ENCODE peak calls at places on chromosomes 2 and 18, in five cellular contexts. X is OCI-LY7, I is stomach, O is BJ, Y is endothelial cell. K is an unnamed sample.

GRCh38 chr2:231037202-231037730 is at the start of gene C2orf72:
- DNase-seq in X (no peak), I (no peak), O (no peak), Y (peak), K (no peak)

GRCh38 chr2:204332706-204333105 is 212.6 kb upstream of the PARD3B start:
- DNase-seq in X (no peak), I (no peak), O (no peak), Y (no peak), K (no peak)

GRCh38 chr2:205654878-205655601 is 27.3 kb upstream of the NRP2 start:
- DNase-seq in X (no peak), I (no peak), O (no peak), Y (no peak), K (peak)

GRCh38 chr18:11654736-11655604 is 34.1 kb upstream of the GNAL start:
- DNase-seq in X (peak), I (peak), O (no peak), Y (peak), K (peak)

GRCh38 chr2:111121028-111121872 is 536 bp downstream of the BCL2L11 start:
- DNase-seq in X (peak), I (peak), O (no peak), Y (peak), K (no peak)

GRCh38 chr2:17539993-17540812 is at the start of gene VSNL1:
- DNase-seq in X (no peak), I (peak), O (no peak), Y (peak), K (peak)

GRCh38 chr2:166637051-166637450 is 143.0 kb upstream of the SCN7A start:
- DNase-seq in X (no peak), I (no peak), O (no peak), Y (no peak), K (peak)

GRCh38 chr2:20457027-20457426 is 10.2 kb downstream of the RHOB start:
- DNase-seq in X (no peak), I (peak), O (no peak), Y (no peak), K (peak)

GRCh38 chr18:9701604-9702324 is 6.3 kb upstream of the RAB31 start:
- DNase-seq in X (no peak), I (no peak), O (no peak), Y (no peak), K (no peak)

GRCh38 chr2:535222-535621 is 142.0 kb downstream of the TMEM18 start:
- DNase-seq in X (no peak), I (no peak), O (no peak), Y (no peak), K (no peak)

GRCh38 chr2:100104718-100105677 is 37.4 kb downstream of the AFF3 start:
- DNase-seq in X (peak), I (peak), O (no peak), Y (peak), K (peak)

GRCh38 chr2:178990533-178991241 is 59.2 kb downstream of the CCDC141 start:
- DNase-seq in X (no peak), I (no peak), O (no peak), Y (no peak), K (no peak)

GRCh38 chr2:152425765-152426710 is 91.1 kb downstream of the FMNL2 start:
- DNase-seq in X (no peak), I (no peak), O (no peak), Y (no peak), K (no peak)

GRCh38 chr2:110157153-110157793 is 41.7 kb upstream of the MALL start:
- DNase-seq in X (peak), I (no peak), O (peak), Y (peak), K (peak)

GRCh38 chr2:198316231-198316630 is 511.8 kb downstream of the PLCL1 start:
- DNase-seq in X (no peak), I (no peak), O (no peak), Y (no peak), K (no peak)

GRCh38 chr2:74513605-74514367 is 464 bp upstream of the TLX2 start:
- DNase-seq in X (no peak), I (no peak), O (no peak), Y (no peak), K (no peak)

GRCh38 chr18:26976206-26976605 is 110.7 kb upstream of the AQP4 start:
- DNase-seq in X (no peak), I (no peak), O (no peak), Y (no peak), K (no peak)

GRCh38 chr2:66522591-66523379 is 87.9 kb downstream of the MEIS1 start:
- DNase-seq in X (no peak), I (no peak), O (no peak), Y (no peak), K (no peak)

GRCh38 chr2:173997269-173997668 is 32.1 kb upstream of the SP3 start:
- DNase-seq in X (peak), I (peak), O (no peak), Y (no peak), K (peak)

GRCh38 chr18:55401638-55402191 is 186.3 kb downstream of the TCF4 start:
- DNase-seq in X (no peak), I (no peak), O (peak), Y (peak), K (peak)

GRCh38 chr2:30472326-30472725 is 25.3 kb downstream of the LCLAT1 start:
- DNase-seq in X (peak), I (no peak), O (no peak), Y (no peak), K (no peak)

GRCh38 chr2:100483892-100484291 is 13.6 kb downstream of the NMS start:
- DNase-seq in X (no peak), I (no peak), O (no peak), Y (no peak), K (no peak)

GRCh38 chr2:215736653-215737290 is 276.6 kb downstream of the MREG start:
- DNase-seq in X (no peak), I (no peak), O (peak), Y (no peak), K (peak)

DNA sequence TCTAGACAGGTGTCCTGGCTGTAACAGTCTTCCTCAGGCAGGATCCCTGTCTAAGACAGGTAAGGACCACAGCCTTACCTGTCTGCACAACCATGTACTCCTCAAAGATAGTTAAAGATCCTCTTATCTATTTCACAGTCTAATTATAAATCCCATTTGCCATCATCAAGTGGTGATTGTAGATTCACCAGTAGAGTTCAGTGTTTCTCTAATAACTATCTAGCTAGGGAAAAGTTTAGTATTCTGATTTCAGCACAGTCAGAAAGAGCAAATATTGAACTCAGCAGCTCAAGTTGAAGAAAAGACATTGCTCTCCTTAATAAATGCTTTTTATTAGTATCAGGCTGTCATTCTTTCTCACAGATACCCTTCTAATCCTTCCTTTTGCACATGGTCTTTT is 1305.5 kb upstream of the NXPH2 start:
- DNase-seq in X (no peak), I (no peak), O (no peak), Y (no peak), K (no peak)
- TF ChIP-seq CTCF in X (no peak), I (no peak), O (no peak), Y (no peak), K (no peak)

DNA sequence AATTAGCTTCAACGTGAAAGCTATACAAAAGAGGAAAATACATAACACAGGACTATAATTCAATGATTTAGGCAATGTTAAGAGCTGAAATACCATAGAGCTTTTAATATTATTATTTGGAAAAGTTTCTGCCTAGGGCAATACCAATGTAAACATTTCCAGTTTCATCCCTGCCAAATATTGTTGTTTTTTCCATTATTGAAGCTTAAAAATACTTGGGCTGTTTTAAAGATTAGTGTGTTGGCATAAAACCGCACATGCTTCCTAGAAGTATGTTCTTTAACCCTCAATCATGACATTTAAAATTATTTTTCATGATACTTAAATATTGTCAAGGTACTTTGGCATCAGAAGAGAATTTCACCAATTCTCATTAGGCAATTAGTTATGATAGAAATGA is 18.7 kb upstream of the PDE1A start:
- DNase-seq in X (no peak), I (no peak), O (no peak), Y (no peak), K (no peak)
- TF ChIP-seq CTCF in X (no peak), I (no peak), O (no peak), Y (no peak), K (no peak)

GRCh38 chr2:143205106-143205764 is 76.0 kb downstream of the ARHGAP15 start:
- DNase-seq in X (peak), I (no peak), O (no peak), Y (no peak), K (peak)
- TF ChIP-seq CTCF in X (peak), I (no peak), O (peak), Y (no peak), K (peak)

GRCh38 chr18:45482286-45482685 is 133.0 kb upstream of the SLC14A2 start:
- DNase-seq in X (no peak), I (no peak), O (no peak), Y (no peak), K (no peak)

GRCh38 chr18:45480219-45481015 is 134.9 kb upstream of the SLC14A2 start:
- DNase-seq in X (no peak), I (no peak), O (no peak), Y (no peak), K (no peak)

GRCh38 chr18:45478889-45479288 is 136.4 kb upstream of the SLC14A2 start:
- DNase-seq in X (no peak), I (no peak), O (no peak), Y (no peak), K (no peak)

DNA sequence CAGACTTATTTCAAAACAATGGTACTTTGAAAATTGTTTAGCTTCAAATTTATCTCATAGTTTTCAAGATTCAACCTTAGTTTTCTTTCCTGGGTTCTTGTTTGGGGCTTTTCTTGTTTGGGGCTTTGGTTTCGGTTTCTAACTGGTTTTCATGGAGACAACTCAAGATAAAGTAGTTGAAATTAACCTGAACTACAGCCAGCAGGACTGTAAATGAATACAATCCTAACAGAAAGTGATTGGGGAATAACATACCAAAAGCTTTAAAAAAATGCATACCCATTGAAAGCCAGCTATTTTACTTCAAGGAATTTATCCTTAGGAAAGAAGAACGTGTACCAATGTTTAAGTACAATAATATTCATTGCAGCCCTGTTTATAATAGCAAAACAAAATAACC is 133.4 kb upstream of the SLC14A2 start:
- DNase-seq in X (no peak), I (no peak), O (no peak), Y (no peak), K (no peak)
- TF ChIP-seq CTCF in X (no peak), I (no peak), O (no peak), Y (no peak), K (no peak)

GRCh38 chr2:60316381-60317028 is 236.9 kb downstream of the BCL11A start:
- DNase-seq in X (peak), I (no peak), O (no peak), Y (no peak), K (no peak)
- TF ChIP-seq CTCF in X (no peak), I (no peak), O (no peak), Y (no peak), K (no peak)

GRCh38 chr2:235127909-235128308 is 176.1 kb downstream of the SH3BP4 start:
- DNase-seq in X (no peak), I (no peak), O (no peak), Y (no peak), K (no peak)
- TF ChIP-seq CTCF in X (no peak), I (no peak), O (no peak), Y (no peak), K (no peak)

DNA sequence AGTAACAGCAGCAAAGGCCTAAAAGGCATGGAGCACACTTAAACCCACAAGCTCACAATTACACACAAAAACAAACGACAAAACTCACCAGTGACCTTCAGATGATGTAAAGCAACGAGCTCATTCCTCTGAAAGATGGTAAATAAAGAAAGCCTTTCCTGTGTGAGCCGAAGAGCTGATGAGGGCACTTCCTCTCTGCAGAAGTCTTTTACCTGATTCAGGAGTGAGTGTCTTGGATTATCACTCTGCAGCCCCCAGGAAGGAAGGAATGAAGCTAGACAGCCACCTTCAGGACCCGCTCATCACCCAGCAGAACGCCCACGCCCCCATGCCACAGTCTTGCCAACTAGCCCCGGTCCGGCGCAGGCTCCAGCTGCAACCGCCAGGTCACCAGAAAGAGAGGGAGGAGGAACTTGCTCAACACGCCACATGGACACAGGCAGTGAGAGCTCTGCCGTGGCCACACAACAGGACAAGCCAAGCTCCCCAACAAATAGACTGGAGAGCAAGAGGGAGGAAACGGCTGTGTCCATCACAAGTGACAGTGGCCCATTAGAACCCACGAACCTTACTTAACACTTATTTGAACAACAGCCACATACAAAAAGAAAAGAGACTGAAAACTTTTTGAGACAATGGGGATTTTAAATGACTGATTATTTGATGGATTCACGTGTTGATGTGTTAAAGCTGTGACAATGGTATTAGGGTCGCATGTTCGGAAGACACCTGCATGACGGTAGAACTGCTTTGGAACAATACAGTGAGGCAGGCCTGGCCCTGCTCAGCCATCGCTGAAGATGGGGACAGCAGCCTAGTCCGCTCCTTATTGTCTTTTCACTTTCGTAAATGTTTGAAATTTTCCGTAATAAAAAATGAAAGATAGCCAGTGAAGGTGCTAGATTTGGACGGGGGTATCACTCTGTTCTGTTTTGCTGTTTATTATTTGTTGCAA is 127.3 kb downstream of the HDAC4 start:
- DNase-seq in X (no peak), I (peak), O (no peak), Y (no peak), K (no peak)
- TF ChIP-seq CTCF in X (no peak), I (no peak), O (no peak), Y (no peak), K (no peak)

DNA sequence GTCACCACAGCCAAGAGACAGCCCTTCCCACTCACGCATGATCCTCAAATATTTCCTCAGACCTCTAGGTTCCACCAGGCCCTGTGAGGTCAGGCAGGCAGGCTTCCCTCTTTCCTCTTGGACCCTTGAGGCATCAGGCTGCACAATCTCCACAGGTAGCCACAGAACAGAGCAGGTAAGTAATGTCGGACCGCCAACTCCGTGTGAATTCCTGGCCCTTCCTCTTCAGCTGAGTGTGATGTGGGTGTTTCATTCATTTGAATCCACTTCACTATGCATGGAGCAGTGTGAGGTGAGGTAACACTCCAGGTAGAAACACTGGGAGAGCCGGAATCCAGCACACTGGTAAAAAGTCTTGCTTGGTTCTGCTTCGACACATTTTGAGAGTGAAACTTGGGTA is 44.0 kb downstream of the MRPL35 start:
- DNase-seq in X (no peak), I (no peak), O (no peak), Y (no peak), K (no peak)
- TF ChIP-seq CTCF in X (no peak), I (no peak), O (no peak), Y (no peak), K (no peak)

GRCh38 chr2:33136056-33136455 is 189.3 kb downstream of the LTBP1 start:
- DNase-seq in X (no peak), I (no peak), O (no peak), Y (no peak), K (peak)

GRCh38 chr2:33137331-33137730 is 190.6 kb downstream of the LTBP1 start:
- DNase-seq in X (no peak), I (no peak), O (no peak), Y (no peak), K (no peak)

GRCh38 chr2:33134764-33135560 is 188.2 kb downstream of the LTBP1 start:
- DNase-seq in X (no peak), I (no peak), O (no peak), Y (no peak), K (no peak)

GRCh38 chr2:33135645-33136044 is 188.9 kb downstream of the LTBP1 start:
- DNase-seq in X (no peak), I (no peak), O (no peak), Y (no peak), K (peak)

GRCh38 chr2:33136570-33136969 is 189.8 kb downstream of the LTBP1 start:
- DNase-seq in X (no peak), I (no peak), O (no peak), Y (no peak), K (peak)
- TF ChIP-seq CTCF in X (no peak), I (no peak), O (no peak), Y (no peak), K (no peak)

K was measured in IMR-90.